ENCODE peak calls at places on chromosomes 11 and 22, in eight cellular contexts. Q is PC-9, W is SK-N-SH, P is IMR-90, J is psoas muscle, K is left ventricle myocardium inferior, B is body of pancreas, S is testis. M is an unnamed sample. For H3K4me1, the result is how much of the 10 kb centered on the place peaks cover.

GRCh38 chr22:44181912-44182590 is 1.3 kb downstream of the PARVG start:
- DNase-seq in W (no peak), K (no peak), J (peak), Q (no peak), S (no peak), B (no peak), P (no peak), M (no peak)

GRCh38 chr22:49929553-49929979 is 11.1 kb downstream of the CRELD2 start:
- DNase-seq in J (peak), P (no peak), K (peak), W (peak), B (no peak), S (peak), Q (no peak), M (peak)

GRCh38 chr11:38005597-38005996 is 1407.6 kb upstream of the RAG2 start:
- DNase-seq in J (no peak), S (no peak), B (no peak), Q (no peak), W (no peak), P (peak), K (no peak), M (no peak)

GRCh38 chr11:60428517-60428916 is 855 bp upstream of the MS4A5 start:
- DNase-seq in Q (no peak), B (no peak), W (no peak), P (no peak), S (no peak), K (no peak), J (no peak), M (no peak)

GRCh38 chr22:42769574-42770447 is 49.1 kb upstream of the A4GALT start:
- DNase-seq in J (peak), P (peak), B (peak), K (peak), Q (no peak), S (peak), W (no peak), M (peak)

GRCh38 chr22:33073989-33074391 is 15.8 kb upstream of the SYN3 start:
- DNase-seq in W (no peak), J (no peak), K (no peak), P (no peak), Q (peak), B (no peak), S (no peak), M (no peak)

GRCh38 chr11:57458410-57459111 is 1.8 kb upstream of the RTN4RL2 start:
- DNase-seq in K (peak), B (peak), S (peak), J (peak), P (peak), Q (no peak), W (peak), M (peak)

GRCh38 chr11:71265559-71266092 is 13.2 kb upstream of the SHANK2 start:
- DNase-seq in S (no peak), J (no peak), B (no peak), W (no peak), P (no peak), Q (no peak), K (no peak), M (no peak)

GRCh38 chr22:22881116-22882032 is 6.2 kb upstream of the IGLL5 start:
- DNase-seq in J (no peak), B (no peak), K (no peak), W (peak), Q (no peak), P (no peak), S (no peak), M (peak)

GRCh38 chr11:66240781-66241136 is 27.7 kb upstream of the RAB1B start:
- DNase-seq in J (no peak), Q (no peak), B (no peak), P (no peak), S (no peak), K (no peak), W (no peak), M (no peak)

GRCh38 chr11:70315726-70316125 is 45.2 kb downstream of the PPFIA1 start:
- DNase-seq in B (no peak), J (no peak), S (no peak), W (no peak), K (no peak), P (no peak), Q (no peak), M (no peak)

GRCh38 chr11:110032257-110032656 is 60.9 kb upstream of the ZC3H12C start:
- DNase-seq in P (no peak), J (no peak), S (no peak), B (no peak), W (no peak), Q (no peak), K (no peak), M (no peak)

GRCh38 chr11:19739872-19740271 is 27.2 kb downstream of the NAV2 start:
- DNase-seq in B (no peak), K (no peak), W (no peak), Q (peak), J (no peak), S (peak), P (peak), M (peak)
- H3K4me1 ChIP-seq in B (under half), K (half or more), W (under half), Q (under half), J (under half), S (under half), P (under half), M (under half)

GRCh38 chr11:46333129-46333947 is 13.9 kb upstream of the DGKZ start:
- DNase-seq in B (no peak), W (peak), P (no peak), S (no peak), K (no peak), J (no peak), Q (no peak), M (no peak)

GRCh38 chr11:46332568-46333128 is 14.6 kb upstream of the DGKZ start:
- DNase-seq in K (no peak), B (no peak), J (no peak), S (no peak), P (no peak), Q (no peak), W (peak), M (no peak)

GRCh38 chr11:46330887-46331652 is 16.2 kb upstream of the DGKZ start:
- DNase-seq in J (no peak), K (no peak), P (no peak), S (no peak), W (no peak), B (no peak), Q (no peak), M (no peak)

GRCh38 chr11:46331653-46331984 is 15.6 kb upstream of the DGKZ start:
- DNase-seq in J (no peak), P (no peak), S (no peak), K (no peak), W (no peak), B (no peak), Q (no peak), M (no peak)

GRCh38 chr11:46332093-46332567 is 15.1 kb upstream of the DGKZ start:
- DNase-seq in S (no peak), K (no peak), P (no peak), J (no peak), B (no peak), W (no peak), Q (no peak), M (no peak)
- H3K4me3 ChIP-seq in S (no peak), K (peak), P (no peak), J (peak), B (no peak), W (peak), Q (no peak), M (no peak)

GRCh38 chr11:133910101-133910500 is 46.7 kb downstream of the IGSF9B start:
- DNase-seq in J (peak), Q (no peak), W (no peak), P (no peak), S (no peak), B (no peak), K (no peak), M (no peak)
- TF ChIP-seq CTCF in J (no peak), Q (no peak), W (no peak), P (no peak), S (no peak), B (no peak), K (no peak), M (no peak)

GRCh38 chr22:17265649-17266248 is 46.5 kb upstream of the ADA2 start:
- DNase-seq in B (no peak), K (no peak), W (no peak), P (no peak), Q (no peak), S (no peak), J (no peak), M (no peak)
- H3K4me1 ChIP-seq in B (under half), K (under half), W (under half), P (under half), Q (under half), S (under half), J (under half), M (under half)

GRCh38 chr11:119796363-119797060 is 67.5 kb upstream of the NECTIN1 start:
- DNase-seq in P (no peak), K (no peak), Q (no peak), B (no peak), J (no peak), S (no peak), W (no peak), M (no peak)
- H3K4me3 ChIP-seq in P (no peak), K (no peak), Q (no peak), B (no peak), J (no peak), S (no peak), W (no peak), M (no peak)

GRCh38 chr11:121113611-121114010 is 12.6 kb downstream of the TECTA start:
- DNase-seq in S (no peak), Q (no peak), P (no peak), J (no peak), B (no peak), K (no peak), W (no peak), M (no peak)

GRCh38 chr11:121122328-121122727 is 21.3 kb downstream of the TECTA start:
- DNase-seq in S (no peak), P (no peak), K (no peak), J (no peak), B (no peak), Q (no peak), W (no peak), M (no peak)

GRCh38 chr11:121117753-121118152 is 16.7 kb downstream of the TECTA start:
- DNase-seq in Q (no peak), S (no peak), K (no peak), B (no peak), W (no peak), P (no peak), J (no peak), M (no peak)

GRCh38 chr11:121123670-121124069 is 22.6 kb downstream of the TECTA start:
- DNase-seq in J (no peak), B (no peak), K (no peak), Q (no peak), W (no peak), S (no peak), P (no peak), M (no peak)

DNA sequence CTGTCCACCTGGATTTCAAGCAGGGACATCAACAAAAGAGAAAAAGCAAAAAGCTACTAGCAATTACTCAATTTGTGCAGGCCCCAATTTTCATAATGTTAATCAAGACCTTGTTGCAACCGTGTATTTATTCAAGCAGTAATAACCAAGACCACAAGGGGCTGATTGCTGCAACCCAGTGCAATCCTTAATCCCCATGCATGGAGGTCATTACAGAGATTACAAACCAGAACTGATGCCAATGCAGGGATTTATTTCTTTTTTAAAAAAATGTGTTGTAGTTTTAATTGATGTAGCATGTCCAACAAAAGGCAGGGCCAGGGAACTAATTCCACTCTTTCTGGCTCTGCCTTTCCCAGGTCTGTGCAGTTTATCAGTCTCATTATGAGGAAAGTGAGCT is 18.4 kb downstream of the TECTA start:
- DNase-seq in K (no peak), S (no peak), B (no peak), P (no peak), J (no peak), W (peak), Q (no peak), M (no peak)
- TF ChIP-seq CTCF in K (no peak), S (no peak), B (no peak), P (no peak), J (no peak), W (no peak), Q (no peak), M (peak)

DNA sequence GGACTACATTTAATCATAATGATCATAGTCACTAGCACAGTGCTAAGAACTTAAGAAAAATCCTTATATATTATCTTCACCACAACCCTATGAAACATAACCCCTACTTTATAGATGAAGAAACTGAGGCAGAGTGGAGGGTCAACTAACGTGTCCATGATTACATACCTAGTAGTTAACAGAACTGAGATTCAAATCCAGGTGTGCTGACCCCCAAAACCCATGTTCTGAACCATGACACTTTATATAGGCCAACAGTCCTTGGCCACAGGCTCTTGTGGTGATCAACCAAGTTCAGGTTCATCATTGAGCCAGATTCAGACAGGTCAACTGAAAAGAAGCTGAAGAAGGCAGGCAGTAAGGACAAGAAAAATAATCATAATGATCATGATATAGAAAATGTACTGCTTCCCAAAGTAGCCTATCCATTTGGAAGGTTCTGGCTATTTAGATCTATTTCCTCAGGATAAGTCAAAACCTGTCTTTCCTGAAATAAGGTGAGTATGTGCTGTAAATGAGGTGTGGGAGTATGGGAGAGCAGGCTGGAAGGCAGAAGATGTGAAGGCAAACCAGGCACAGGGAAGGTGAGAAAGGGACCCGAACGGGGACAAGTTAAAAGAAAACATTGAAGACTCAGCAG is 39.7 kb downstream of the MAPK1 start:
- DNase-seq in J (no peak), B (no peak), S (no peak), K (no peak), P (no peak), W (no peak), Q (no peak), M (no peak)
- H3K4me1 ChIP-seq in J (half or more), B (under half), S (under half), K (half or more), P (under half), W (under half), Q (under half), M (under half)

M was measured in BE2C.